ENCODE peak calls at places on chromosomes 16 and 17, in ten cellular contexts. Y is PC-3, R is OCI-LY7, E is cardiac fibroblast, U is AG10803, H is HFF-Myc, P is H7, I is cardiac muscle cell, J is fibroblast of mammary gland, M is HAP-1. N is an unnamed sample.

GRCh38 chr17:45046536-45047125 is 4.8 kb downstream of the DCAKD start:
- DNase-seq in Y (peak), R (no peak), E (no peak), U (no peak), H (no peak), P (no peak), I (no peak), J (peak), M (no peak), N (no peak)

GRCh38 chr17:32609085-32609484 is 122.3 kb downstream of the CDK5R1 start:
- DNase-seq in Y (peak), R (peak), E (no peak), U (peak), H (no peak), P (peak), I (no peak), J (peak), M (no peak), N (peak)

GRCh38 chr17:75059369-75060345 is 12.6 kb downstream of the KCTD2 start:
- DNase-seq in Y (peak), R (peak), E (peak), U (peak), H (no peak), P (peak), I (peak), J (peak), M (no peak), N (no peak)

GRCh38 chr17:19410875-19411291 is at the start of gene RNF112:
- DNase-seq in Y (no peak), R (no peak), E (peak), U (peak), H (no peak), P (peak), I (peak), J (peak), M (no peak), N (no peak)

GRCh38 chr17:750431-751037 is 1.5 kb downstream of the GEMIN4 start:
- DNase-seq in Y (peak), R (no peak), E (no peak), U (no peak), H (no peak), P (no peak), I (no peak), J (peak), M (peak), N (no peak)

GRCh38 chr17:66383353-66383752 is 80.9 kb downstream of the PRKCA start:
- DNase-seq in Y (no peak), R (no peak), E (peak), U (peak), H (peak), P (no peak), I (peak), J (peak), M (no peak), N (no peak)

GRCh38 chr16:10494343-10495030 is 85.9 kb downstream of the EMP2 start:
- DNase-seq in Y (no peak), R (no peak), E (no peak), U (no peak), H (no peak), P (no peak), I (no peak), J (no peak), M (no peak), N (no peak)

GRCh38 chr17:68515238-68515637 is 3.0 kb downstream of the PRKAR1A start:
- DNase-seq in Y (no peak), R (no peak), E (peak), U (no peak), H (no peak), P (no peak), I (peak), J (no peak), M (no peak), N (no peak)

GRCh38 chr17:72926171-72926570 is 166.3 kb downstream of the SLC39A11 start:
- DNase-seq in Y (no peak), R (no peak), E (no peak), U (no peak), H (no peak), P (no peak), I (no peak), J (no peak), M (no peak), N (no peak)

GRCh38 chr16:84810518-84811273 is 9.1 kb upstream of the CRISPLD2 start:
- DNase-seq in Y (no peak), R (no peak), E (peak), U (peak), H (no peak), P (no peak), I (peak), J (peak), M (no peak), N (peak)

GRCh38 chr16:4319454-4319853 is 3.6 kb downstream of the GLIS2 start:
- DNase-seq in Y (no peak), R (peak), E (no peak), U (no peak), H (no peak), P (no peak), I (no peak), J (peak), M (no peak), N (peak)

GRCh38 chr16:361872-362701 is 8.3 kb downstream of the MRPL28 start:
- DNase-seq in Y (peak), R (peak), E (peak), U (peak), H (peak), P (peak), I (peak), J (peak), M (peak), N (peak)

GRCh38 chr17:42979511-42980273 is at the start of gene PTGES3L:
- DNase-seq in Y (peak), R (peak), E (peak), U (no peak), H (no peak), P (peak), I (peak), J (no peak), M (peak), N (peak)

GRCh38 chr16:89828870-89829629 is 775 bp downstream of the SPIRE2 start:
- DNase-seq in Y (no peak), R (no peak), E (no peak), U (no peak), H (no peak), P (peak), I (no peak), J (no peak), M (no peak), N (no peak)

GRCh38 chr17:80789356-80789902 is 202.2 kb upstream of the CHMP6 start:
- DNase-seq in Y (peak), R (peak), E (peak), U (peak), H (peak), P (no peak), I (peak), J (peak), M (no peak), N (no peak)

GRCh38 chr16:31201511-31202401 is 804 bp downstream of the PYCARD start:
- DNase-seq in Y (no peak), R (peak), E (no peak), U (no peak), H (no peak), P (peak), I (no peak), J (no peak), M (peak), N (no peak)

GRCh38 chr16:1630450-1631213 is 18.5 kb downstream of the CRAMP1 start:
- DNase-seq in Y (no peak), R (no peak), E (no peak), U (no peak), H (no peak), P (no peak), I (no peak), J (no peak), M (no peak), N (no peak)

GRCh38 chr16:47057631-47057996 is 84.1 kb upstream of the DNAJA2 start:
- DNase-seq in Y (no peak), R (no peak), E (peak), U (no peak), H (no peak), P (no peak), I (peak), J (no peak), M (no peak), N (no peak)
- H3K4me3 ChIP-seq in Y (no peak), R (no peak), E (no peak), U (no peak), H (no peak), P (no peak), I (no peak), J (no peak), M (no peak), N (no peak)

GRCh38 chr17:14926526-14927122 is 338.5 kb downstream of the PMP22 start:
- DNase-seq in Y (peak), R (peak), E (peak), U (peak), H (peak), P (peak), I (peak), J (peak), M (peak), N (peak)
- H3K4me3 ChIP-seq in Y (no peak), R (no peak), E (no peak), U (no peak), H (no peak), P (no peak), I (no peak), J (no peak), M (no peak), N (no peak)

GRCh38 chr16:66576306-66576705 is 3.0 kb upstream of the CMTM2 start:
- DNase-seq in Y (no peak), R (no peak), E (no peak), U (peak), H (no peak), P (no peak), I (no peak), J (no peak), M (no peak), N (no peak)

GRCh38 chr16:66581246-66581952 is 2.1 kb downstream of the CMTM2 start:
- DNase-seq in Y (no peak), R (no peak), E (peak), U (no peak), H (no peak), P (no peak), I (peak), J (peak), M (no peak), N (no peak)

GRCh38 chr16:66574081-66574480 is 5.2 kb upstream of the CMTM2 start:
- DNase-seq in Y (no peak), R (no peak), E (peak), U (no peak), H (no peak), P (no peak), I (peak), J (no peak), M (no peak), N (no peak)

GRCh38 chr16:66580605-66581209 is 1.4 kb downstream of the CMTM2 start:
- DNase-seq in Y (peak), R (no peak), E (peak), U (peak), H (peak), P (peak), I (peak), J (peak), M (peak), N (no peak)

DNA sequence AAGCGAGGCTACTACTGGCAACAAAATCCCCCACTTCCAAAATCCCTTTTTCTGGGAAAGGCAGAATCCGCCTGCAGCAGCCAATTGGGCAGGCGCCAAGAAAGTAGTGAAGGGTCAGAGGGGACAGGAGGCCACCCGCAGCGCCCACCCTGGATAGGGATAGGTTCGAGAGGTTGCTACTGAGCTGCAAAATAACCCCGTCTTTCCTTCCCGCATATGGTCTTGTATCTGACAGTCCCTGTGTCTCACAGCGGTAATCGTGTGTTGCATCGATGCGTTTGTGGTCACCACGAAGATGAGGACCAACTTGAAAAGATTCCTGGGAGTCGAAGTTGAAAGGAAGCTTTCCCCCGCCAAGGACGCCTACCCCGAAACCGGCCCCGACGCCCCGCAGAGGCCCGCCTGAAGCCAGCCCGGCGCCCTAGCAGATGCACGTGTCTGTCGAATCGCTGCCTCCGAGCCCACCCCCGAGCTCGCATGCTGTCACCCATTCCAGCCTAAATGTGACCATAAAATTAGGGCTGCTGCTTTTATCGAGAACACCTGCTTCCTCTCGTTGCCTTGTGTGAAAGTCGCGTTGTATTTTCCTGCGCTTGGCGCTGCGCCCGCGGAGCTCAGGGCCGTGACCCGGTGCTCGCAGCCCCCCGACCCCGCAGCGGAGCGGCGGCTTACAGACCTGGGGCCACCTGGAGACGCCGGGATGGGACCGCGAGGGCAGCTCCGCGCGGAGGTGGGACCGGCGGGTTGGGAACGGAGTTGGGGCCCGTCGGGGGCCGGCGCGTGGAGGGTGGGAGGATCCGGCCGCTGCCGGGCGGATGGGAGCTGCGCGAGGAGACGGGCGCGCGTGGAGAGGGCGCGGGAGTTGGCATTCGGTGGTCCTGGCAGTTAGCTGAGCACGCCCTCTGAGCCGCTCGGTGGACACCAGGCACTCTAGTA is at the start of gene CMTM2:
- DNase-seq in Y (no peak), R (no peak), E (peak), U (peak), H (no peak), P (peak), I (peak), J (no peak), M (no peak), N (no peak)
- H3K4me3 ChIP-seq in Y (no peak), R (no peak), E (peak), U (no peak), H (peak), P (no peak), I (no peak), J (no peak), M (no peak), N (no peak)

DNA sequence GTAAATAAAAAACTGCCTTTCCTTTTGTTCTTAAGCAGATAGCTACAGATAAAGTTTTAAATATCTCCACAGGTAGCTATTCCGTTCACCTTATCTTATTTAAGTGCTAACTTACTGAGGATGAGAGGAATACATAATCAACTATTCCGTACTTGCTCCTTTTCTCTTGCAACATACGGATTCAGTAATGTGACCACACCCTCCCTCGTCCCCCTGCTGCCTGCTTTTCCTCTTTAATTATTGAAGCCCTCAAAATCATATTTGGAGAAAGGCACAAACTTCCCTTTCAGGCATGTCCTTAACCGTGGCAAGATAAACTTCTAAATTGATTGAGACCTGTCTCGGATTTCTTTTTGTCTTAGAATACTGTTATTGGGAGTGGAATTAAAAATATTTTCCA is 101.4 kb downstream of the MAP2K4 start:
- DNase-seq in Y (no peak), R (no peak), E (no peak), U (peak), H (no peak), P (peak), I (no peak), J (no peak), M (no peak), N (no peak)
- H3K4me3 ChIP-seq in Y (no peak), R (no peak), E (no peak), U (no peak), H (no peak), P (no peak), I (no peak), J (no peak), M (no peak), N (no peak)

GRCh38 chr16:29812754-29813643 is 1.0 kb downstream of the PRRT2 start:
- DNase-seq in Y (no peak), R (no peak), E (no peak), U (no peak), H (no peak), P (peak), I (no peak), J (no peak), M (no peak), N (no peak)

GRCh38 chr16:29811896-29812665 is at the start of gene PRRT2:
- DNase-seq in Y (peak), R (no peak), E (peak), U (peak), H (no peak), P (peak), I (peak), J (peak), M (peak), N (no peak)

GRCh38 chr16:29815032-29815721 is 775 bp upstream of the PAGR1 start:
- DNase-seq in Y (no peak), R (no peak), E (no peak), U (no peak), H (no peak), P (peak), I (peak), J (no peak), M (peak), N (peak)

GRCh38 chr16:29814592-29814991 is 1.4 kb upstream of the PAGR1 start:
- DNase-seq in Y (no peak), R (no peak), E (no peak), U (no peak), H (no peak), P (peak), I (no peak), J (no peak), M (no peak), N (no peak)

GRCh38 chr16:29813644-29814562 is 1.9 kb downstream of the PRRT2 start:
- DNase-seq in Y (no peak), R (no peak), E (no peak), U (no peak), H (no peak), P (peak), I (no peak), J (no peak), M (no peak), N (no peak)
- H3K4me3 ChIP-seq in Y (no peak), R (no peak), E (no peak), U (no peak), H (no peak), P (no peak), I (no peak), J (no peak), M (no peak), N (no peak)

DNA sequence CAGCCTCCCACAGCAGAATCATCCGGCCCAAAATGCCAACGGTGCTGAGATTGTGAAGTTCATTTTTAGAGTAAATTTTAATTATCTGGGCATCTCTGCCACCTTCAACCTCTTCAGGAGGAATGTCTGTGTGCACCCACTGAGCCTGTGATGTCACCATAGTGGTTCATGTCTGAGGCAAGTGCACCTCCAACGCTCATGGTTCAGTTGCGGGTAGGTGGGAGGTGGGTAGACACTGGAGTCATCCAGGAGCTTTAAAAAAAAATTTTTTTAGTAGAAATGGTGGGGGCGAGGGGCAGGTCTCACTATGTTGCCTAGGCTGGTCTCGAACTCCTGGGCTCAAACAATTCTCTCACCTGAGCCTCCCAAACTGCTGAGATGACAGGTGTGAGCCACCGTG is 1.9 kb downstream of the FLYWCH1 start:
- DNase-seq in Y (no peak), R (no peak), E (no peak), U (no peak), H (no peak), P (no peak), I (no peak), J (no peak), M (no peak), N (no peak)
- H3K4me3 ChIP-seq in Y (no peak), R (no peak), E (no peak), U (peak), H (no peak), P (no peak), I (no peak), J (no peak), M (no peak), N (no peak)

N was measured in Jurkat, Clone E6-1.